ENCODE peak calls at places on chromosomes 3 and 15, in nine cellular contexts. O, X, C, D, B, I, N, M and U are unnamed samples.

GRCh38 chr3:46695177-46695961 is 1.9 kb upstream of the ALS2CL start:
- DNase-seq in O (no peak), X (peak; percentile 40), C (peak; percentile 83), D (no peak), B (peak; percentile 42), I (peak; percentile 37), N (peak; percentile 39), M (peak; percentile 43), U (no peak)

GRCh38 chr15:98444067-98444600 is 204.2 kb upstream of the IGF1R start:
- DNase-seq in O (peak; percentile 74), X (no peak), C (no peak), D (no peak), B (no peak), I (no peak), N (no peak), M (no peak), U (no peak)

GRCh38 chr3:29212789-29213433 is 68.0 kb upstream of the RBMS3 start:
- DNase-seq in O (no peak), X (no peak), C (no peak), D (no peak), B (peak; percentile 43), I (no peak), N (no peak), M (no peak), U (no peak)

GRCh38 chr3:157447026-157447694 is 10.5 kb downstream of the PTX3 start:
- DNase-seq in O (no peak), X (peak; percentile 49), C (no peak), D (no peak), B (peak; percentile 69), I (no peak), N (no peak), M (no peak), U (no peak)

GRCh38 chr3:142315083-142315482 is 89.7 kb upstream of the GK5 start:
- DNase-seq in O (no peak), X (peak; percentile 63), C (no peak), D (no peak), B (peak; percentile 69), I (no peak), N (no peak), M (no peak), U (no peak)

GRCh38 chr3:119149484-119149883 is 3.5 kb downstream of the TEX55 start:
- DNase-seq in O (no peak), X (peak; percentile 75), C (no peak), D (no peak), B (peak; percentile 79), I (no peak), N (no peak), M (no peak), U (no peak)

GRCh38 chr3:90221900-90222299 is 1114.5 kb downstream of the EPHA3 start:
- DNase-seq in O (no peak), X (no peak), C (no peak), D (no peak), B (no peak), I (no peak), N (no peak), M (no peak), U (no peak)

GRCh38 chr3:161576733-161577510 is 80.3 kb downstream of the OTOL1 start:
- DNase-seq in O (no peak), X (no peak), C (no peak), D (no peak), B (peak; percentile 81), I (no peak), N (no peak), M (no peak), U (no peak)

GRCh38 chr15:73268457-73268856 is 100.3 kb downstream of the HCN4 start:
- DNase-seq in O (no peak), X (no peak), C (no peak), D (no peak), B (no peak), I (no peak), N (no peak), M (no peak), U (no peak)

GRCh38 chr15:84985158-84985557 is 3.5 kb downstream of the PDE8A start:
- DNase-seq in O (no peak), X (no peak), C (no peak), D (no peak), B (no peak), I (no peak), N (no peak), M (no peak), U (no peak)

GRCh38 chr3:94036909-94037507 is 8.6 kb upstream of the STX19 start:
- DNase-seq in O (no peak), X (peak; percentile 56), C (no peak), D (no peak), B (peak; percentile 84), I (no peak), N (no peak), M (no peak), U (no peak)

DNA sequence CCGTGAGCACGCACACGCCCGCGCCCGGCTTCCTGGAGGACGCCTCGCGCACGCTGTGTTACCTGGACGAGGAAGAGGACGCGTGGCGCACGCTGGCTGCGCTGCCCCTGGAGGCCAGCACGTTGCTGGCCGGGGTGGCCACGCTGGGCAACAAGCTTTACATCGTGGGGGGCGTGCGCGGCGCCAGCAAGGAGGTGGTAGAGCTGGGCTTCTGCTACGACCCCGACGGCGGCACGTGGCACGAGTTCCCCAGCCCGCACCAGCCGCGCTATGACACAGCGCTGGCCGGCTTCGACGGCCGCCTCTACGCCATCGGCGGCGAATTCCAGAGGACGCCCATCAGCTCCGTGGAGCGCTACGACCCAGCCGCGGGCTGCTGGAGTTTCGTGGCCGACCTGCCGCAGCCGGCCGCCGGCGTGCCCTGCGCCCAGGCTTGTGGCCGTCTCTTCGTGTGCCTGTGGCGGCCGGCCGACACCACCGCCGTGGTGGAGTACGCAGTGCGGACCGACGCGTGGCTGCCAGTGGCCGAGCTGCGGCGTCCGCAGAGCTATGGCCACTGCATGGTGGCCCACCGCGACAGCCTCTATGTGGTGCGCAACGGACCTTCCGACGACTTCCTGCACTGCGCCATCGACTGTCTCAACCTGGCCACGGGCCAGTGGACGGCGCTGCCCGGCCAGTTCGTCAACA is 890 bp downstream of the KBTBD13 start:
- DNase-seq in O (no peak), X (no peak), C (no peak), D (no peak), B (no peak), I (no peak), N (no peak), M (no peak), U (no peak)
- H3K4me3 ChIP-seq in O (peak overlapping the region; percentile 17), X (no peak overlapping the region), C (no peak overlapping the region), D (no peak overlapping the region), B (no peak overlapping the region), I (no peak overlapping the region), N (peak overlapping the region; percentile 26), M (no peak overlapping the region), U (no peak overlapping the region)

GRCh38 chr15:101068523-101068960 is 149.4 kb downstream of the LRRK1 start:
- DNase-seq in O (no peak), X (no peak), C (peak; percentile 45), D (no peak), B (no peak), I (no peak), N (no peak), M (peak; percentile 19), U (no peak)
- H3K4me1 ChIP-seq in O (peaks cover 19% of the 10 kb centered on the region), X (no peaks in the 10 kb centered on the region), C (peaks cover 15% of the 10 kb centered on the region), D (no peaks in the 10 kb centered on the region), B (peaks cover 13% of the 10 kb centered on the region), I (peaks cover 8% of the 10 kb centered on the region), N (peaks cover 24% of the 10 kb centered on the region), M (no peaks in the 10 kb centered on the region), U (no peaks in the 10 kb centered on the region)

GRCh38 chr3:43288366-43288765 is 2.0 kb downstream of the SNRK start:
- DNase-seq in O (no peak), X (no peak), C (no peak), D (no peak), B (peak; percentile 37), I (no peak), N (no peak), M (no peak), U (no peak)

GRCh38 chr3:43290961-43291360 is 4.6 kb downstream of the SNRK start:
- DNase-seq in O (no peak), X (no peak), C (no peak), D (no peak), B (peak; percentile 27), I (no peak), N (no peak), M (no peak), U (no peak)

GRCh38 chr3:43287514-43287913 is 1.2 kb downstream of the SNRK start:
- DNase-seq in O (no peak), X (no peak), C (no peak), D (no peak), B (peak; percentile 33), I (no peak), N (no peak), M (no peak), U (no peak)

GRCh38 chr3:43288850-43289249 is 2.5 kb downstream of the SNRK start:
- DNase-seq in O (no peak), X (no peak), C (no peak), D (no peak), B (no peak), I (no peak), N (no peak), M (no peak), U (no peak)

GRCh38 chr3:43289401-43289800 is 3.1 kb downstream of the SNRK start:
- DNase-seq in O (no peak), X (no peak), C (no peak), D (no peak), B (no peak), I (no peak), N (no peak), M (no peak), U (no peak)
- H3K4me3 ChIP-seq in O (peak overlapping the region; percentile 14), X (no peak overlapping the region), C (peak overlapping the region; percentile 70), D (no peak overlapping the region), B (peak overlapping the region; percentile 85), I (no peak overlapping the region), N (peak overlapping the region; percentile 56), M (no peak overlapping the region), U (peak overlapping the region; percentile 100)

GRCh38 chr3:54653456-54654195 is 274.2 kb downstream of the LRTM1 start:
- DNase-seq in O (no peak), X (no peak), C (no peak), D (no peak), B (no peak), I (no peak), N (no peak), M (no peak), U (no peak)

GRCh38 chr3:54659347-54659746 is 268.5 kb downstream of the LRTM1 start:
- DNase-seq in O (no peak), X (no peak), C (no peak), D (no peak), B (no peak), I (no peak), N (no peak), M (no peak), U (no peak)

GRCh38 chr3:54649551-54649950 is 278.3 kb downstream of the LRTM1 start:
- DNase-seq in O (no peak), X (no peak), C (no peak), D (no peak), B (no peak), I (no peak), N (no peak), M (no peak), U (no peak)

GRCh38 chr3:54660599-54661210 is 267.2 kb downstream of the LRTM1 start:
- DNase-seq in O (no peak), X (no peak), C (no peak), D (no peak), B (no peak), I (no peak), N (no peak), M (no peak), U (no peak)

DNA sequence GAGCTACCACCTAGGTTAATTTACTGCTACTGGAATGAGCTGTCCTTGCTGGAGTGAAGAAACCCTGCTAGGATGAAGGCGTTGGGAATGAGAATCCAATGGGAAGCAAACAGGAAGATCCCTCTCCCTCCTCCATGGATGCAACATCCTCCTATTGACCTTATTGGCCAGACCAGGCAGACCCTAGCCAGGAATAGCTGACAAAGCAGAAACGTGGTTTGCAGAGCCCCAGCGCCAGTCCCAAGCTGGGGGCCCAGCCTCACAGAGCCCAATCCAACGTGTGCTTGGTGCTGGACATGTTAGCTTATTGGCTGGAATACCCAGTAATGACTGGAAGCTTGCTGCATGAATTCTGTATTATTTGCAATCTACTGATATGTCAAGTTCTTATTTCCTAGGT is 273.1 kb downstream of the LRTM1 start:
- DNase-seq in O (no peak), X (no peak), C (no peak), D (no peak), B (no peak), I (no peak), N (no peak), M (no peak), U (no peak)
- H3K4me1 ChIP-seq in O (peaks cover 5% of the 10 kb centered on the region), X (no peaks in the 10 kb centered on the region), C (no peaks in the 10 kb centered on the region), D (no peaks in the 10 kb centered on the region), B (no peaks in the 10 kb centered on the region), I (no peaks in the 10 kb centered on the region), N (no peaks in the 10 kb centered on the region), M (no peaks in the 10 kb centered on the region), U (no peaks in the 10 kb centered on the region)